ENCODE peak calls at places on chromosomes 7 and 10, in six cellular contexts. Q is fibroblast of lung, R is mesenchymal stem cell, X is astrocyte, N is GM23248, D is IMR-90. F is an unnamed sample.
A peak's percentile ranks its signal among the peaks of the same experiment; 100 is the strongest.

GRCh38 chr7:69002416-69002815 is 595.9 kb upstream of the AUTS2 start:
- DNase-seq in Q (peak; percentile 97), R (peak; percentile 14), X (peak; percentile 96), N (peak; percentile 51), D (peak; percentile 10), F (no peak)

GRCh38 chr7:644381-645305 is 81.9 kb upstream of the DNAAF5 start:
- DNase-seq in Q (no peak), R (no peak), X (no peak), N (no peak), D (no peak), F (no peak)

GRCh38 chr10:132939957-132940790 is 2.2 kb downstream of the CFAP46 start:
- DNase-seq in Q (peak; percentile 42), R (peak; percentile 51), X (peak; percentile 20), N (peak; percentile 76), D (peak; percentile 47), F (peak; percentile 81)

GRCh38 chr10:44935201-44935960 is 24.2 kb upstream of the RASSF4 start:
- DNase-seq in Q (peak; percentile 98), R (peak; percentile 93), X (peak; percentile 96), N (peak; percentile 89), D (peak; percentile 95), F (peak; percentile 52)

GRCh38 chr7:83643754-83644153 is 5.2 kb downstream of the SEMA3E start:
- DNase-seq in Q (no peak), R (no peak), X (no peak), N (no peak), D (no peak), F (no peak)

GRCh38 chr10:84138478-84139125 is 707 bp upstream of the GHITM start:
- DNase-seq in Q (no peak), R (peak; percentile 82), X (no peak), N (no peak), D (peak; percentile 22), F (peak; percentile 24)

GRCh38 chr10:71009031-71009605 is 120.8 kb upstream of the PCBD1 start:
- DNase-seq in Q (no peak), R (no peak), X (no peak), N (no peak), D (no peak), F (no peak)

GRCh38 chr7:76016191-76016947 is 22.0 kb upstream of the TMEM120A start:
- DNase-seq in Q (peak; percentile 81), R (peak; percentile 16), X (peak; percentile 79), N (no peak), D (peak; percentile 41), F (no peak)

GRCh38 chr7:98730331-98730730 is 113.2 kb downstream of the NPTX2 start:
- DNase-seq in Q (no peak), R (no peak), X (no peak), N (no peak), D (no peak), F (no peak)

GRCh38 chr7:133481676-133482075 is 228.8 kb downstream of the EXOC4 start:
- DNase-seq in Q (peak; percentile 83), R (peak; percentile 51), X (peak; percentile 76), N (peak; percentile 78), D (peak; percentile 83), F (peak; percentile 14)

GRCh38 chr7:29486191-29486700 is 77.4 kb upstream of the PRR15 start:
- DNase-seq in Q (no peak), R (no peak), X (no peak), N (no peak), D (no peak), F (no peak)

GRCh38 chr7:24704311-24704710 is 53.0 kb downstream of the GSDME start:
- DNase-seq in Q (no peak), R (no peak), X (no peak), N (no peak), D (no peak), F (no peak)

GRCh38 chr7:98464558-98464940 is 63.7 kb upstream of the BAIAP2L1 start:
- DNase-seq in Q (no peak), R (no peak), X (no peak), N (no peak), D (no peak), F (no peak)

GRCh38 chr10:127892743-127893142 is at the start of gene CLRN3:
- DNase-seq in Q (no peak), R (no peak), X (no peak), N (no peak), D (no peak), F (peak; percentile 49)

GRCh38 chr10:124663766-124664360 is 80.3 kb downstream of the FAM53B start:
- DNase-seq in Q (no peak), R (no peak), X (no peak), N (no peak), D (no peak), F (no peak)

GRCh38 chr10:49347342-49347741 is 48.4 kb downstream of the C10orf71 start:
- DNase-seq in Q (no peak), R (no peak), X (no peak), N (no peak), D (no peak), F (no peak)

GRCh38 chr7:4641667-4642467 is 40.2 kb upstream of the FOXK1 start:
- DNase-seq in Q (peak; percentile 86), R (peak; percentile 53), X (peak; percentile 74), N (peak; percentile 97), D (peak; percentile 89), F (peak; percentile 98)

GRCh38 chr10:36801660-36802059 is 323.7 kb upstream of the ANKRD30A start:
- DNase-seq in Q (no peak), R (peak; percentile 10), X (no peak), N (no peak), D (no peak), F (no peak)

GRCh38 chr7:33792041-33792440 is 113.3 kb upstream of the BMPER start:
- DNase-seq in Q (no peak), R (no peak), X (no peak), N (no peak), D (no peak), F (no peak)

GRCh38 chr7:142602183-142602582 is 147.1 kb upstream of the PRSS1 start:
- DNase-seq in Q (peak; percentile 10), R (no peak), X (no peak), N (no peak), D (no peak), F (no peak)

GRCh38 chr10:73865459-73866442 is 8.6 kb downstream of the CAMK2G start:
- DNase-seq in Q (no peak), R (no peak), X (no peak), N (no peak), D (no peak), F (no peak)

GRCh38 chr7:151245360-151246160 is 2.9 kb downstream of the SMARCD3 start:
- DNase-seq in Q (no peak), R (peak; percentile 43), X (no peak), N (peak; percentile 61), D (no peak), F (peak; percentile 83)

GRCh38 chr7:31873816-31874597 is 187.0 kb downstream of the PPP1R17 start:
- DNase-seq in Q (no peak), R (no peak), X (no peak), N (no peak), D (no peak), F (no peak)

GRCh38 chr10:61981460-61981859 is 80.0 kb downstream of the ARID5B start:
- DNase-seq in Q (no peak), R (no peak), X (no peak), N (peak; percentile 7), D (no peak), F (peak; percentile 40)

DNA sequence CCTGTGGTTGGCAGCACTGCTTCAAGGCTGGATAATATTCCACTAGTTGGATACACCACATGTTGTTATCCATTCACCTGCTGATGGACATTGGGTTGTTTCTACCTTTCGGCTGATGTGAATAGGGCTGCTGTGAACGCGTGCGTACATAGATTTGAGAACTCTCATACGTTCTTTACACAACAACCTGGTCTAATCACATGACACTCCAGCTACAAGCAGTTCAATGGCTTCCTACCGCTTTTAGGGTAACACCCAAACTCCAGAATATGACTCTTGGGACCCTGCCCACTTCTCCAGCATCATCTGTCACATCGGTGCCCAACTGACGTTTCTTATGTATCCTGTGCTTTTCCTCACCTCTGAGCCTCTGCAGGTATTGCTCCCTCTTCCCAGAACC is 114.6 kb downstream of the ABLIM1 start:
- DNase-seq in Q (no peak), R (no peak), X (no peak), N (no peak), D (no peak), F (no peak)
- H2AFZ ChIP-seq in Q (no peak overlapping the region), R (no peak overlapping the region), X (no peak overlapping the region), N (no peak overlapping the region), D (no peak overlapping the region), F (no peak overlapping the region)

GRCh38 chr10:30691601-30692015 is 62.1 kb upstream of the LYZL2 start:
- DNase-seq in Q (peak; percentile 92), R (no peak), X (peak; percentile 93), N (peak; percentile 84), D (no peak), F (no peak)
- H3K4me3 ChIP-seq in Q (no peak overlapping the region), R (no peak overlapping the region), X (no peak overlapping the region), N (peak overlapping the region; percentile 61), D (no peak overlapping the region), F (no peak overlapping the region)

DNA sequence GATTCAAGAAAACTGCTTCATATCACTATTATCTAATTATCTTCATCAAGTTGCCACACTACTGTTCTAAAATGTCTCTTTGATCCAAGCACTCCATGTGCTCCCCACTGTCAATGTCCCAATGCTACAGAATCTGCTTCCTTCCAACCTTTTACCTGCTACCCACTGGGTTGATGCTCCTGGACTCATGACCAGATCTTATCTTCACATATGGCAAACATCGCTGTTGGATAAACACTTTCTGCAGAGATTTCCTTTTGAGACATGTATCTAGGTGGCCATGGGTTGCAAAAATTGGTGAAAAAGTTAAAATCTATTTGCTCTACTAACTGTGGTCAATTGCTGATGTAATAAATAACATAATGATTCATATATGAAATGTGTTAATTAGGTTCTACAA is 24.5 kb upstream of the SEMA3C start:
- DNase-seq in Q (no peak), R (no peak), X (no peak), N (no peak), D (no peak), F (no peak)
- H2AFZ ChIP-seq in Q (no peak overlapping the region), R (no peak overlapping the region), X (peak overlapping the region; percentile 20), N (peak overlapping the region; percentile 54), D (peak overlapping the region; percentile 29), F (no peak overlapping the region)

GRCh38 chr7:22361795-22362194 is 4.8 kb upstream of the RAPGEF5 start:
- DNase-seq in Q (peak; percentile 6), R (no peak), X (no peak), N (peak; percentile 5), D (peak; percentile 2), F (no peak)

GRCh38 chr7:22361320-22361719 is 4.4 kb upstream of the RAPGEF5 start:
- DNase-seq in Q (no peak), R (no peak), X (no peak), N (no peak), D (no peak), F (no peak)

GRCh38 chr7:22356855-22357310 is at the start of gene RAPGEF5:
- DNase-seq in Q (peak; percentile 22), R (no peak), X (no peak), N (peak; percentile 51), D (no peak), F (peak; percentile 80)

GRCh38 chr7:22357311-22358175 is 589 bp upstream of the RAPGEF5 start:
- DNase-seq in Q (peak; percentile 71), R (peak; percentile 19), X (peak; percentile 69), N (peak; percentile 20), D (peak; percentile 2), F (peak; percentile 69)

DNA sequence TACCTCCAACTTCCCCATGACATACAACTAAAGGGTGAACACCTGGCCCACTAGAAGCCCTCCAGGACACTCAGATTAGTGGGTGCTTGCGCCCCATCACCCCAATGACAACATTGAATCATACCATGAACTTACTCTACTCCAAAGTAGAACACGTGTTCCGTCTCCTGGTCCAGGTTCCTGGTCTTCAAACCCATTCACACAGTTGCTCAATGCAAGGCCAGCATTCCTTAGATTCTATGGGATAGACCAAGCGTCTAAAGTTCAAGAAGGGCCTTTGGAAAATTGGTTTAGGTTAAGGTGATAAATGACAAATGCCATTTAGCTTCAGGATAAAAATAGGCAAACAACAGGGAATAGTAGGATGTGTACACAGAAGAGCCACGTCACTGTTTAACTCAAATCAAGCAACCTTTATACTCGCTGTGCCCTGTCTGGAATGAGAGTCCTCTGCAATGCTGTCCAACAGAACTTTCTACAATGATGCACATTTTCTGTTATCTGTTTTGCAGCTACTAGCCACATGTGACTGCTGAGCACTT is 2.3 kb upstream of the RAPGEF5 start:
- DNase-seq in Q (no peak), R (no peak), X (no peak), N (no peak), D (no peak), F (peak; percentile 62)
- H3K4me3 ChIP-seq in Q (no peak overlapping the region), R (no peak overlapping the region), X (no peak overlapping the region), N (no peak overlapping the region), D (no peak overlapping the region), F (no peak overlapping the region)

F was measured in hepatocyte.